ENCODE peak calls at places on chromosomes 1 and 21, in five cellular contexts. K is cardiac fibroblast, Y is lung, U is stomach, Z is fibroblast of lung. O is an unnamed sample.

GRCh38 chr1:14476170-14476955 is 122.1 kb upstream of the KAZN start:
- DNase-seq in K (no peak), Y (no peak), U (no peak), Z (no peak), O (no peak)

GRCh38 chr1:170768929-170769328 is 105.0 kb downstream of the PRRX1 start:
- DNase-seq in K (no peak), Y (no peak), U (no peak), Z (no peak), O (no peak)

GRCh38 chr1:27575861-27576331 is 28.0 kb downstream of the AHDC1 start:
- DNase-seq in K (peak; percentile 57), Y (peak; percentile 67), U (peak; percentile 84), Z (peak; percentile 46), O (no peak)

GRCh38 chr1:69400128-69400527 is 167.6 kb upstream of the LRRC7 start:
- DNase-seq in K (no peak), Y (no peak), U (no peak), Z (no peak), O (no peak)

GRCh38 chr1:188706742-188707141 is 1770.9 kb downstream of the BRINP3 start:
- DNase-seq in K (peak; percentile 5), Y (no peak), U (no peak), Z (no peak), O (no peak)

GRCh38 chr1:38567401-38567800 is 292.2 kb downstream of the RRAGC start:
- DNase-seq in K (no peak), Y (no peak), U (no peak), Z (no peak), O (no peak)

GRCh38 chr1:46605242-46605641 is 1.2 kb upstream of the MKNK1 start:
- DNase-seq in K (no peak), Y (no peak), U (no peak), Z (no peak), O (no peak)

GRCh38 chr1:180027949-180028445 is 73.4 kb downstream of the CEP350 start:
- DNase-seq in K (peak; percentile 85), Y (no peak), U (no peak), Z (peak; percentile 82), O (peak; percentile 85)

GRCh38 chr1:9996624-9997582 is at the start of gene RBP7:
- DNase-seq in K (no peak), Y (no peak), U (peak; percentile 26), Z (no peak), O (no peak)

GRCh38 chr1:234065794-234066447 is 161.4 kb downstream of the SLC35F3 start:
- DNase-seq in K (peak; percentile 67), Y (peak; percentile 82), U (peak; percentile 86), Z (peak; percentile 57), O (no peak)

GRCh38 chr1:220243947-220244346 is 28.3 kb downstream of the RAB3GAP2 start:
- DNase-seq in K (no peak), Y (no peak), U (no peak), Z (no peak), O (no peak)

GRCh38 chr1:61322769-61323168 is 240.4 kb downstream of the NFIA start:
- DNase-seq in K (no peak), Y (no peak), U (no peak), Z (no peak), O (no peak)

DNA sequence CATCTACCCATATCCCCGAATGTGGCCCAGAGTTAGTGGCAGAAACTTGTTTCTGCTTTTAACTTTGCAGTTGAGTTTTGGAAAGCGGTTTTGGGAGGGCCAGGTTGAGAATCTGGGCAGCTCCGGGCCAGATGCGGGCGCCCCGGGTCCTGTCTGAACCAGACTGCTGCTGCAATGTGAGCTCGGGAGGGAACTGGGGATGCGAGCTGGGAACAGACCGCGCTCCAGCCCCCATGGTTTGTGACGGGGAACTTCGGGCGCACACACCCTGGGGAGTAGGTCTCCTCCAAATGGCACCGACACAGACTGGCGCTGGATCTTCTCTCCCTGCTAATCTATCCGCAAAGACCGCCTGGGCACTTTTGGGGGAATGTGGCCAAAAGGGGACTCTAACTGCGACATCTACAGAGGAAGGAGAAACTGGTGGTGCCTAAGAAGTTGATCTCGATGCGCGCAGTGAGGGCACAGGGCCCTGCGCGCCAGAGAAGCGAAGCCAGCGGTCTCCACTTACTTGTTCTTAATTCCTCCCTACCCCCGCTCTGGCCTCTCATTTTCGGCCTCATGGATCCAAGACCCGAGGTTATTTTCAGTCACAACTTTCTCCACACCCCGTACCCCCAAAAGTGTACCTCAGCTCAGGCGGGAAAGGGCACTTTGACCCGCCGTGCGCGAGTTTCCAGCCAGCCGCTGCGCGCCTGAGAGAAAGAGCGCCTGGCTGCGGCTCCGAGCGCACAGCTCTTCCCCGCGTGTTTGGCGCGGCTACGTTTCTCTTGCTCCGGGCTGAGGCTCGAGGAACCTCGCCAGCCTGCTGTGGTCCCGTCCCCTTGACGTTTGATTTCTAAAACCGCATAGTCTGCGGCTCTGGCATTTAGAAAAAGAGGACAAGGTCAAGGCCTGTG is 411.0 kb upstream of the ESRRG start:
- DNase-seq in K (peak; percentile 11), Y (no peak), U (no peak), Z (peak; percentile 53), O (no peak)
- H3K4me3 ChIP-seq in K (peak overlapping the region; percentile 38), Y (no peak overlapping the region), U (peak overlapping the region; percentile 43), Z (peak overlapping the region; percentile 14), O (no peak overlapping the region)

GRCh38 chr21:19507682-19508260 is 1104.2 kb upstream of the TMPRSS15 start:
- DNase-seq in K (peak; percentile 2), Y (no peak), U (no peak), Z (no peak), O (no peak)
- TF ChIP-seq CTCF in K (no peak), Y (no peak), U (no peak), Z (no peak), O (no peak)

DNA sequence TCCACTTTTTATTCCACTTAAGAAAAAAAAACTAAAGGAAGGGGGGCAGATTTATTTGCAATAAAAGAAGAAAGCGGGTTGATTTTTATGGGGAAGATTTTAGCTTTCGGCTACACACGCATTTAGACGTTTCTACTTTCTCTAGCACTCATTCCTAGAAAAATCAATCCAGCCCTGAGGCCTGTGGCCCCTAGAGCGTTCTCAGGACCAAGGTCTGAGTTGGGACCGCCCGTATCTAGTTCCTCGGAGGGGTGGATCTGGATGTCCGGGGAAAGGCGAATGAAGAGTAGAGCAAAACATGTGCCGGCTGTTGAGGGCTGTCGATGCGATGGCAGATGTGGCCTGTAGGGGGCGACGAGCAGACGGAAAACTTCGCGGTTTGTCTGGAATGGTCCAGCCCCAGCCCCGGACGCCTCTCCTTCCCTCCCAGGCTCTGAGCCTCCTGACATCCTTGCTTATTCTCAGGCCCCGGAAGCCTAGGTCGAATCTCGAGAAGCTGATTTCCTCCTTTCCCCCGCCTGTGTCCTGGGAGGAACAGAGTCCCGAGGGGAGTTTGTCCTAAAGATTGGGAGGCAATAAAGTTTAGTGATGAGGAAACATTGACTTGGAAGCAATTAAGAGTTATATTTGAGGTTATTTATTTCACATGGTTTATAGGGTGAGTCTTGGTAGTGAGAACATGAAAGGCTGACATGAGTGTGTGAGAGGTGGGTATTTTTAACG is 5.2 kb downstream of the FOXD3 start:
- DNase-seq in K (peak; percentile 73), Y (peak; percentile 65), U (peak; percentile 62), Z (peak; percentile 75), O (no peak)
- H3K4me3 ChIP-seq in K (no peak overlapping the region), Y (no peak overlapping the region), U (no peak overlapping the region), Z (no peak overlapping the region), O (no peak overlapping the region)

DNA sequence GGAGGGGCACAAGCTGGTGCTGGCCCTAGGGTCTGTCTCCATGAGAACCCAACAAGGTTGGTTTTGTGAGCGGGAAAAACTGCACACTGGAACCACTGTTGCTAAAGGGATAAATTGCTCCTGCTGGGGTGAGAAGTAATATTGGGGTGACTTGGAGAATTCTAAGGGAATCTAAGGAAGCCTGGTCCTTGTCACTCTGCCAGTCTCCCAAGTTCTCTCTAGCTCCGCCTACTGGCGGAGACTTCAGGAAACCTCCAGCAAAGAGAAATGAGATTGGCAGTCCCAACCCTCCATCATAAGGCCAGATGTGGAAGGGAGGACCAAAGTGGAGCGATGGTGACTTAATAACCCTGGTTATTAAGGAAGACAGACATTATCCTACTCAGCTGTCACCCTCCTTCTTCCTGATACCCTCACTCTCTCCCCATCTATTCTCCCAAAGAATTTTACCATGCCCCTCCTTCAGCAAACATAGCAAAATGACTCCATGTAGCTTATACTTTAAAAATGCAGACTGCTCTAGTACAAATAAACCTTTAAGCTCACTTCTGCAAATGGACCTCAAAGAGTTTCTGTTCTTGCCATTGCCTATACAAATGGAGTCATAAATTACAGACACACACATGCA is 2.7 kb downstream of the LCE1F start:
- DNase-seq in K (no peak), Y (no peak), U (no peak), Z (no peak), O (no peak)
- TF ChIP-seq CTCF in K (no peak), Y (no peak), U (no peak), Z (peak; percentile 17), O (peak; percentile 37)

GRCh38 chr1:193111641-193112090 is 6.5 kb upstream of the GLRX2 start:
- DNase-seq in K (peak; percentile 88), Y (peak; percentile 76), U (peak; percentile 47), Z (peak; percentile 90), O (peak; percentile 51)
- H3K4me3 ChIP-seq in K (no peak overlapping the region), Y (no peak overlapping the region), U (no peak overlapping the region), Z (no peak overlapping the region), O (no peak overlapping the region)

GRCh38 chr1:172356620-172357019 is 63.9 kb upstream of the C1orf105 start:
- DNase-seq in K (peak; percentile 85), Y (no peak), U (no peak), Z (peak; percentile 64), O (no peak)
- TF ChIP-seq CTCF in K (peak; percentile 11), Y (no peak), U (no peak), Z (peak; percentile 4), O (peak; percentile 6)

O was measured in BJ.